ENCODE peak calls at places on chromosomes 13 and 19, in four cellular contexts. J, T, B and K are unnamed samples.

GRCh38 chr13:33932765-33933406 is 114.9 kb downstream of the RFC3 start:
- DNase-seq in J (no peak), T (no peak), B (peak), K (no peak)

GRCh38 chr19:46192990-46193650 is 36.4 kb upstream of the IGFL1 start:
- DNase-seq in J (no peak), T (no peak), B (peak), K (peak)

GRCh38 chr13:43883636-43884035 is 3.9 kb downstream of the LACC1 start:
- DNase-seq in J (no peak), T (no peak), B (no peak), K (no peak)

GRCh38 chr13:113859311-113860050 is 4.4 kb downstream of the GAS6 start:
- DNase-seq in J (no peak), T (no peak), B (no peak), K (no peak)

GRCh38 chr13:109647046-109647445 is 139.3 kb downstream of the IRS2 start:
- DNase-seq in J (no peak), T (no peak), B (peak), K (peak)

GRCh38 chr13:46062190-46062589 is 9.6 kb upstream of the ZC3H13 start:
- DNase-seq in J (no peak), T (no peak), B (peak), K (peak)

GRCh38 chr13:48857576-48857975 is 118.1 kb upstream of the FNDC3A start:
- DNase-seq in J (no peak), T (no peak), B (no peak), K (no peak)

GRCh38 chr13:28753208-28753892 is 34.6 kb upstream of the SLC46A3 start:
- DNase-seq in J (no peak), T (peak), B (peak), K (peak)

GRCh38 chr19:4066176-4066606 is 508 bp downstream of the ZBTB7A start:
- DNase-seq in J (peak), T (no peak), B (no peak), K (no peak)

GRCh38 chr13:110382229-110382628 is 75.1 kb downstream of the COL4A2 start:
- DNase-seq in J (no peak), T (no peak), B (peak), K (peak)

GRCh38 chr19:11204943-11205349 is 7.6 kb upstream of the KANK2 start:
- DNase-seq in J (no peak), T (no peak), B (no peak), K (peak)

GRCh38 chr19:2338055-2338615 is 9.7 kb downstream of the SPPL2B start:
- DNase-seq in J (no peak), T (no peak), B (no peak), K (no peak)

GRCh38 chr19:2611483-2612464 is 90.7 kb downstream of the GNG7 start:
- DNase-seq in J (no peak), T (no peak), B (no peak), K (no peak)

GRCh38 chr19:30666301-30666803 is 294.2 kb downstream of the ZNF536 start:
- DNase-seq in J (no peak), T (peak), B (peak), K (peak)

GRCh38 chr19:53394522-53394973 is 401 bp upstream of the ZNF765 start:
- DNase-seq in J (no peak), T (peak), B (no peak), K (no peak)

GRCh38 chr13:99656843-99657506 is 155.7 kb downstream of the TM9SF2 start:
- DNase-seq in J (peak), T (no peak), B (no peak), K (no peak)

GRCh38 chr19:17091758-17092333 is 16.3 kb downstream of the MYO9B start:
- DNase-seq in J (no peak), T (no peak), B (no peak), K (no peak)

GRCh38 chr19:45515081-45515624 is 7.9 kb downstream of the VASP start:
- DNase-seq in J (peak), T (no peak), B (no peak), K (no peak)

GRCh38 chr19:38055655-38056521 is 148.9 kb downstream of the SIPA1L3 start:
- DNase-seq in J (no peak), T (no peak), B (no peak), K (no peak)

GRCh38 chr19:43422689-43423066 is 8.0 kb downstream of the TEX101 start:
- DNase-seq in J (no peak), T (no peak), B (no peak), K (no peak)

GRCh38 chr13:70391678-70392077 is 283.4 kb upstream of the KLHL1 start:
- DNase-seq in J (no peak), T (peak), B (no peak), K (no peak)

GRCh38 chr13:67588607-67589006 is 358.5 kb upstream of the PCDH9 start:
- DNase-seq in J (no peak), T (no peak), B (no peak), K (no peak)

GRCh38 chr13:45847554-45848224 is 3.9 kb downstream of the SIAH3 start:
- DNase-seq in J (peak), T (peak), B (peak), K (no peak)

GRCh38 chr13:46896346-46897138 is at the start of gene HTR2A:
- DNase-seq in J (no peak), T (peak), B (peak), K (no peak)

GRCh38 chr13:36072536-36072935 is 58.6 kb downstream of the DCLK1 start:
- DNase-seq in J (no peak), T (no peak), B (no peak), K (no peak)

GRCh38 chr13:44451109-44451508 is 77.5 kb downstream of the SERP2 start:
- DNase-seq in J (no peak), T (no peak), B (no peak), K (no peak)